ENCODE peak calls at places on chromosome 4, in four cellular contexts. H is stomach, V is upper lobe of left lung, E is spleen. Z is an unnamed sample.
A peak's percentile ranks its signal among the peaks of the same experiment; 100 is the strongest.

GRCh38 chr4:161573836-161574235 is 590.0 kb downstream of the FSTL5 start:
- DNase-seq in H (no peak), V (no peak), E (no peak), Z (no peak)

GRCh38 chr4:143713556-143714289 is 13.2 kb upstream of the FREM3 start:
- DNase-seq in H (no peak), V (no peak), E (no peak), Z (no peak)

GRCh38 chr4:26175016-26175786 is 145.6 kb upstream of the RBPJ start:
- DNase-seq in H (no peak), V (no peak), E (no peak), Z (no peak)

GRCh38 chr4:91116861-91117260 is 989.7 kb downstream of the CCSER1 start:
- DNase-seq in H (no peak), V (no peak), E (no peak), Z (no peak)

GRCh38 chr4:139054791-139055376 is 39.3 kb downstream of the NOCT start:
- DNase-seq in H (no peak), V (no peak), E (no peak), Z (no peak)

GRCh38 chr4:155906554-155907247 is 3.2 kb downstream of the TDO2 start:
- DNase-seq in H (no peak), V (no peak), E (no peak), Z (no peak)

GRCh38 chr4:1728061-1728980 is 7.0 kb downstream of the TACC3 start:
- DNase-seq in H (peak; percentile 59), V (peak; percentile 67), E (peak; percentile 79), Z (no peak)

GRCh38 chr4:41072021-41072777 is 142.1 kb downstream of the APBB2 start:
- DNase-seq in H (no peak), V (no peak), E (no peak), Z (no peak)

GRCh38 chr4:53935780-53936179 is 128.6 kb downstream of the CHIC2 start:
- DNase-seq in H (no peak), V (no peak), E (no peak), Z (no peak)

GRCh38 chr4:78058591-78059523 is 1.7 kb downstream of the FRAS1 start:
- DNase-seq in H (peak; percentile 51), V (peak; percentile 81), E (peak; percentile 74), Z (no peak)

DNA sequence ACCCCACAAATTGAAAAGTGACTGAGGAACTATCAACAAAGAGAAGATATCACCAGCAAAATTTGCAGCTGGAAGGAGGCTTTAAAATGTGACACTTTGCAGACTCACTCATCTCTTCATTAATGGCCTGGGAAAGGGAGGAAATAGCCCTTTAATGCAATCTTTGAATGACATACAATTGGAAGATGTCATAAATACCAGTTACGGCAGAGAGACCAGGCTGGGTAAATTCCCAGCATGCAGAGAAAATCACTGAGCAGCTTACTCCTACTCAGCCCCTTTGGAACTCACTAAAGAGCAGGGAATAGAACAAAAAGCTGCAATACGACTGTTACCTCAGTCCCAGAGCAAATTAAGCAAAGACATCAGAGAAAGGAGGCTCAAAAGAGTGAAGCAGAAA is 238.9 kb downstream of the HS3ST1 start:
- DNase-seq in H (no peak), V (no peak), E (no peak), Z (no peak)
- TF ChIP-seq POLR2AphosphoS5 in H (no peak), V (no peak), E (no peak), Z (no peak)

GRCh38 chr4:46937493-46937892 is 28.4 kb upstream of the COX7B2 start:
- DNase-seq in H (no peak), V (no peak), E (no peak), Z (no peak)
- TF ChIP-seq CTCF in H (no peak), V (no peak), E (no peak), Z (no peak)

DNA sequence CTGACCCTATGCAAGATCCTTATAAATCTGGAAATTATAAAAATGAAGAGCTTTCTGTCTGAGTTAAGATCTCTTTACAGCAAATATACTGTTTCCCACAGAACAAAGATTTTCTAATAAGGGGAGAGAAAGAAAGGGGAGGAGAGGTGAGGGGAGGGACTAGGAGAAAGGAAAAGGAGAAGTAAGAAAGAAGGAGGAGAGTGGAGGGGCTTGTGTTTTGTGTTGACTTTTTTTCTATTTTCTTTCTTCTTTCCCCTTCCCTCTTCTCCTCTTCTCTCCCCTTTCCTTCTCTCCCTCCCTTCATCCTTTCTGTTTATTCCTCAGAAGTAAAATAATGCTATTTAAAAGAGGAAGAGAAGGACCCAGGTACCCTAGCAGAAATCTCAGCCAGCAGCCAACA is 6.2 kb downstream of the CXCL6 start:
- DNase-seq in H (no peak), V (no peak), E (no peak), Z (no peak)
- TF ChIP-seq POLR2AphosphoS5 in H (no peak), V (no peak), E (no peak), Z (no peak)

GRCh38 chr4:118738090-118738489 is 52.9 kb downstream of the METTL14 start:
- DNase-seq in H (no peak), V (no peak), E (no peak), Z (no peak)

GRCh38 chr4:118738999-118739690 is 54.0 kb downstream of the METTL14 start:
- DNase-seq in H (no peak), V (no peak), E (no peak), Z (no peak)

GRCh38 chr4:118741456-118741855 is 56.3 kb downstream of the METTL14 start:
- DNase-seq in H (no peak), V (no peak), E (no peak), Z (no peak)

GRCh38 chr4:118742050-118742449 is 56.9 kb downstream of the METTL14 start:
- DNase-seq in H (no peak), V (no peak), E (no peak), Z (no peak)

GRCh38 chr4:118740869-118741268 is 55.7 kb downstream of the METTL14 start:
- DNase-seq in H (no peak), V (no peak), E (no peak), Z (no peak)
- TF ChIP-seq CTCF in H (no peak), V (peak; percentile 16), E (peak; percentile 39), Z (peak; percentile 49)